ENCODE peak calls at places on chromosomes 16 and 17, in nine cellular contexts. One of them, this sample, is unnamed.

GRCh38 chr16:16004314-16004749 is 54.9 kb downstream of the ABCC1 start:
- DNase-seq in tibial nerve: no peak
- DNase-seq in PC-9: peak
- DNase-seq in neural progenitor cell: no peak
- DNase-seq in A549: no peak
- DNase-seq in GM06990: no peak
- DNase-seq in transverse colon: no peak
- DNase-seq in astrocyte of the cerebellum: peak
- DNase-seq in fibroblast of the aortic adventitia: peak
- DNase-seq in this sample: peak

GRCh38 chr16:49492896-49493620 is 119.5 kb downstream of the C16orf78 start:
- DNase-seq in tibial nerve: no peak
- DNase-seq in PC-9: no peak
- DNase-seq in neural progenitor cell: no peak
- DNase-seq in A549: no peak
- DNase-seq in GM06990: no peak
- DNase-seq in transverse colon: no peak
- DNase-seq in astrocyte of the cerebellum: no peak
- DNase-seq in fibroblast of the aortic adventitia: no peak
- DNase-seq in this sample: no peak

GRCh38 chr16:9151597-9151996 is 60.2 kb downstream of the HAPSTR1 start:
- DNase-seq in tibial nerve: no peak
- DNase-seq in PC-9: no peak
- DNase-seq in neural progenitor cell: no peak
- DNase-seq in A549: peak
- DNase-seq in GM06990: no peak
- DNase-seq in transverse colon: no peak
- DNase-seq in astrocyte of the cerebellum: no peak
- DNase-seq in fibroblast of the aortic adventitia: no peak
- DNase-seq in this sample: peak

GRCh38 chr17:68449021-68449739 is 8.1 kb downstream of the WIPI1 start:
- DNase-seq in tibial nerve: no peak
- DNase-seq in PC-9: no peak
- DNase-seq in neural progenitor cell: no peak
- DNase-seq in A549: no peak
- DNase-seq in GM06990: no peak
- DNase-seq in transverse colon: no peak
- DNase-seq in astrocyte of the cerebellum: no peak
- DNase-seq in fibroblast of the aortic adventitia: no peak
- DNase-seq in this sample: no peak

GRCh38 chr16:89000207-89000959 is 23.4 kb upstream of the CBFA2T3 start:
- DNase-seq in tibial nerve: no peak
- DNase-seq in PC-9: no peak
- DNase-seq in neural progenitor cell: no peak
- DNase-seq in A549: no peak
- DNase-seq in GM06990: no peak
- DNase-seq in transverse colon: no peak
- DNase-seq in astrocyte of the cerebellum: no peak
- DNase-seq in fibroblast of the aortic adventitia: no peak
- DNase-seq in this sample: no peak

GRCh38 chr17:80169784-80170500 is at the start of gene CARD14:
- DNase-seq in tibial nerve: no peak
- DNase-seq in PC-9: peak
- DNase-seq in neural progenitor cell: no peak
- DNase-seq in A549: no peak
- DNase-seq in GM06990: no peak
- DNase-seq in transverse colon: peak
- DNase-seq in astrocyte of the cerebellum: no peak
- DNase-seq in fibroblast of the aortic adventitia: no peak
- DNase-seq in this sample: no peak

GRCh38 chr16:28125592-28125991 is 62.1 kb upstream of the GSG1L start:
- DNase-seq in tibial nerve: no peak
- DNase-seq in PC-9: no peak
- DNase-seq in neural progenitor cell: no peak
- DNase-seq in A549: no peak
- DNase-seq in GM06990: no peak
- DNase-seq in transverse colon: no peak
- DNase-seq in astrocyte of the cerebellum: no peak
- DNase-seq in fibroblast of the aortic adventitia: no peak
- DNase-seq in this sample: no peak

GRCh38 chr17:53191878-53192277 is 630.8 kb upstream of the KIF2B start:
- DNase-seq in tibial nerve: no peak
- DNase-seq in PC-9: no peak
- DNase-seq in neural progenitor cell: no peak
- DNase-seq in A549: no peak
- DNase-seq in GM06990: no peak
- DNase-seq in transverse colon: no peak
- DNase-seq in astrocyte of the cerebellum: no peak
- DNase-seq in fibroblast of the aortic adventitia: no peak
- DNase-seq in this sample: no peak

GRCh38 chr17:32828822-32829221 is 48.1 kb downstream of the MYO1D start:
- DNase-seq in tibial nerve: no peak
- DNase-seq in PC-9: no peak
- DNase-seq in neural progenitor cell: no peak
- DNase-seq in A549: no peak
- DNase-seq in GM06990: no peak
- DNase-seq in transverse colon: no peak
- DNase-seq in astrocyte of the cerebellum: no peak
- DNase-seq in fibroblast of the aortic adventitia: peak
- DNase-seq in this sample: no peak

GRCh38 chr16:55482056-55482455 is 3.1 kb downstream of the MMP2 start:
- DNase-seq in tibial nerve: no peak
- DNase-seq in PC-9: no peak
- DNase-seq in neural progenitor cell: no peak
- DNase-seq in A549: no peak
- DNase-seq in GM06990: no peak
- DNase-seq in transverse colon: no peak
- DNase-seq in astrocyte of the cerebellum: no peak
- DNase-seq in fibroblast of the aortic adventitia: peak
- DNase-seq in this sample: no peak

GRCh38 chr17:32659419-32659842 is 172.6 kb downstream of the CDK5R1 start:
- DNase-seq in tibial nerve: peak
- DNase-seq in PC-9: no peak
- DNase-seq in neural progenitor cell: peak
- DNase-seq in A549: peak
- DNase-seq in GM06990: peak
- DNase-seq in transverse colon: peak
- DNase-seq in astrocyte of the cerebellum: peak
- DNase-seq in fibroblast of the aortic adventitia: peak
- DNase-seq in this sample: peak

GRCh38 chr16:50671644-50672260 is 9.4 kb downstream of the SNX20 start:
- DNase-seq in tibial nerve: no peak
- DNase-seq in PC-9: no peak
- DNase-seq in neural progenitor cell: peak
- DNase-seq in A549: no peak
- DNase-seq in GM06990: no peak
- DNase-seq in transverse colon: no peak
- DNase-seq in astrocyte of the cerebellum: no peak
- DNase-seq in fibroblast of the aortic adventitia: peak
- DNase-seq in this sample: peak

GRCh38 chr16:89410794-89411309 is 79.5 kb downstream of the ANKRD11 start:
- DNase-seq in tibial nerve: peak
- DNase-seq in PC-9: no peak
- DNase-seq in neural progenitor cell: no peak
- DNase-seq in A549: no peak
- DNase-seq in GM06990: no peak
- DNase-seq in transverse colon: peak
- DNase-seq in astrocyte of the cerebellum: peak
- DNase-seq in fibroblast of the aortic adventitia: peak
- DNase-seq in this sample: peak

GRCh38 chr16:85916141-85916890 is 17.4 kb downstream of the IRF8 start:
- DNase-seq in tibial nerve: no peak
- DNase-seq in PC-9: peak
- DNase-seq in neural progenitor cell: no peak
- DNase-seq in A549: no peak
- DNase-seq in GM06990: no peak
- DNase-seq in transverse colon: peak
- DNase-seq in astrocyte of the cerebellum: no peak
- DNase-seq in fibroblast of the aortic adventitia: peak
- DNase-seq in this sample: no peak

DNA sequence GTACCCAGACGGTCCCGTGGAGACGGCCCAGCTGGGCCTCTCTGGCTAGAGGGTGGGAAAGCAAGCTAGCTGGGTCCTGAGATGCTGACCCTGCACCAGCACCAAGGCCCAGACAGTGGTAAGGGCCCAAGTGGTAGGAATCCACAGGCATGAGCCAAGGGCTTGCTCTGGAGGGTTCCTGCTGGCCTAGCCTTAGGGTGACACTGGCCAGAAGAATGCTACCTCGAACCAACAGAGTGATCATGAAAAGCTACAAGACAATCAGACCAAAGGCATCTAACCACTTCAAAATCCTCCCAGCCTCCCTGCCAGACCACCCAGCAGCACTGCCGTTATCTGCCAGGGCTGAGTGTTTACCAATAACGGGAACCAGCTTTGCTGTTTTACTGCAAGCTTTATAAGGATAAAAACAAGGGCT is 13.2 kb downstream of the HIC1 start:
- DNase-seq in tibial nerve: no peak
- DNase-seq in PC-9: no peak
- DNase-seq in neural progenitor cell: no peak
- DNase-seq in A549: no peak
- DNase-seq in GM06990: no peak
- DNase-seq in transverse colon: no peak
- DNase-seq in astrocyte of the cerebellum: peak
- DNase-seq in fibroblast of the aortic adventitia: peak
- DNase-seq in this sample: peak
- TF ChIP-seq CTCF in tibial nerve: no peak
- TF ChIP-seq CTCF in PC-9: no peak
- TF ChIP-seq CTCF in neural progenitor cell: no peak
- TF ChIP-seq CTCF in A549: no peak
- TF ChIP-seq CTCF in GM06990: no peak
- TF ChIP-seq CTCF in transverse colon: no peak
- TF ChIP-seq CTCF in astrocyte of the cerebellum: peak
- TF ChIP-seq CTCF in fibroblast of the aortic adventitia: peak
- TF ChIP-seq CTCF in this sample: peak

GRCh38 chr17:16484445-16485169 is 7.4 kb downstream of the LRRC75A start:
- DNase-seq in tibial nerve: no peak
- DNase-seq in PC-9: no peak
- DNase-seq in neural progenitor cell: peak
- DNase-seq in A549: no peak
- DNase-seq in GM06990: no peak
- DNase-seq in transverse colon: no peak
- DNase-seq in astrocyte of the cerebellum: no peak
- DNase-seq in fibroblast of the aortic adventitia: no peak
- DNase-seq in this sample: no peak
- H3K4me3 ChIP-seq in tibial nerve: no peak
- H3K4me3 ChIP-seq in PC-9: no peak
- H3K4me3 ChIP-seq in neural progenitor cell: peak
- H3K4me3 ChIP-seq in A549: no peak
- H3K4me3 ChIP-seq in GM06990: no peak
- H3K4me3 ChIP-seq in transverse colon: no peak
- H3K4me3 ChIP-seq in astrocyte of the cerebellum: no peak
- H3K4me3 ChIP-seq in fibroblast of the aortic adventitia: peak
- H3K4me3 ChIP-seq in this sample: no peak

GRCh38 chr16:30658731-30659506 is 688 bp downstream of the FBRS start:
- DNase-seq in tibial nerve: peak
- DNase-seq in PC-9: peak
- DNase-seq in neural progenitor cell: peak
- DNase-seq in A549: peak
- DNase-seq in GM06990: peak
- DNase-seq in transverse colon: no peak
- DNase-seq in astrocyte of the cerebellum: peak
- DNase-seq in fibroblast of the aortic adventitia: peak
- DNase-seq in this sample: peak
- TF ChIP-seq CTCF in tibial nerve: peak
- TF ChIP-seq CTCF in PC-9: peak
- TF ChIP-seq CTCF in neural progenitor cell: peak
- TF ChIP-seq CTCF in A549: peak
- TF ChIP-seq CTCF in GM06990: no peak
- TF ChIP-seq CTCF in transverse colon: no peak
- TF ChIP-seq CTCF in astrocyte of the cerebellum: no peak
- TF ChIP-seq CTCF in fibroblast of the aortic adventitia: no peak
- TF ChIP-seq CTCF in this sample: no peak

GRCh38 chr17:8013731-8014557 is 11.5 kb downstream of the GUCY2D start:
- DNase-seq in tibial nerve: no peak
- DNase-seq in PC-9: no peak
- DNase-seq in neural progenitor cell: no peak
- DNase-seq in A549: no peak
- DNase-seq in GM06990: no peak
- DNase-seq in transverse colon: no peak
- DNase-seq in astrocyte of the cerebellum: no peak
- DNase-seq in fibroblast of the aortic adventitia: no peak
- DNase-seq in this sample: no peak

GRCh38 chr17:8016632-8017424 is 14.4 kb downstream of the GUCY2D start:
- DNase-seq in tibial nerve: peak
- DNase-seq in PC-9: peak
- DNase-seq in neural progenitor cell: peak
- DNase-seq in A549: peak
- DNase-seq in GM06990: no peak
- DNase-seq in transverse colon: peak
- DNase-seq in astrocyte of the cerebellum: no peak
- DNase-seq in fibroblast of the aortic adventitia: peak
- DNase-seq in this sample: no peak

GRCh38 chr17:8014558-8014850 is 12.1 kb downstream of the GUCY2D start:
- DNase-seq in tibial nerve: no peak
- DNase-seq in PC-9: no peak
- DNase-seq in neural progenitor cell: no peak
- DNase-seq in A549: no peak
- DNase-seq in GM06990: no peak
- DNase-seq in transverse colon: no peak
- DNase-seq in astrocyte of the cerebellum: no peak
- DNase-seq in fibroblast of the aortic adventitia: no peak
- DNase-seq in this sample: no peak

GRCh38 chr17:8015236-8015956 is 13.0 kb downstream of the GUCY2D start:
- DNase-seq in tibial nerve: no peak
- DNase-seq in PC-9: no peak
- DNase-seq in neural progenitor cell: no peak
- DNase-seq in A549: no peak
- DNase-seq in GM06990: no peak
- DNase-seq in transverse colon: no peak
- DNase-seq in astrocyte of the cerebellum: no peak
- DNase-seq in fibroblast of the aortic adventitia: no peak
- DNase-seq in this sample: no peak

DNA sequence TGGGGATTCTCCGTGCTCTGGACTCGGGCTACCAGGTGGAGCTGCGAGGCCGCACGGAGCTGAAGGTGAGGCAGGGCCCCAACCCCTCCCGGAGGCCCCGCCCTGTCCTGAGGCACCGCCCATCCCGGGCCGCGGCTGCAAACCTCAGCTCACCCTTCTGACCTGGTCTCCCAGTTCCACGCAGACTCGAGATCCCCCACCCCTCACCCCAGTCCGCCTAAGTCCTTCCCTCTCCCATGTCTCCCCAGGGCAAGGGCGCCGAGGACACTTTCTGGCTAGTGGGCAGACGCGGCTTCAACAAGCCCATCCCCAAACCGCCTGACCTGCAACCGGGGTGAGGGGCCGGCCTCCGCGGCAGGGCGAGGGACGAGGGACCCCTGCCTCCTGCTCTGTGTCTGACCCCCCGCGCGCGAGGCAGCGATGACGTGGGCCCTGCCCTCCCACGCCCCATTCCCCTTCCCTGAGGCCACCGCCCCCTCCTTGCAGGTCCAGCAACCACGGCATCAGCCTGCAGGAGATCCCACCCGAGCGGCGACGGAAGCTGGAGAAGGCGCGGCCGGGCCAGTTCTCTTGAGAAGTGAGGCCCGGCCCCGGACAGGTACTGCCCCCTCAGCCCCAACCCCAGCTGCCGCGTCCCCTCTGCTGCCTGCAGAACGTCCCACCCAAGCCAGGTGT is 13.7 kb downstream of the GUCY2D start:
- DNase-seq in tibial nerve: no peak
- DNase-seq in PC-9: no peak
- DNase-seq in neural progenitor cell: peak
- DNase-seq in A549: no peak
- DNase-seq in GM06990: no peak
- DNase-seq in transverse colon: peak
- DNase-seq in astrocyte of the cerebellum: no peak
- DNase-seq in fibroblast of the aortic adventitia: no peak
- DNase-seq in this sample: no peak
- H3K4me3 ChIP-seq in tibial nerve: no peak
- H3K4me3 ChIP-seq in PC-9: peak
- H3K4me3 ChIP-seq in neural progenitor cell: peak
- H3K4me3 ChIP-seq in A549: peak
- H3K4me3 ChIP-seq in GM06990: no peak
- H3K4me3 ChIP-seq in transverse colon: peak
- H3K4me3 ChIP-seq in astrocyte of the cerebellum: peak
- H3K4me3 ChIP-seq in fibroblast of the aortic adventitia: peak
- H3K4me3 ChIP-seq in this sample: peak